ENCODE peak calls at places on chromosomes 13 and 19, in four cellular contexts. T is stomach, H is ovary, N is HCT116. J is an unnamed sample.

GRCh38 chr13:106083620-106084350 is 451.7 kb downstream of the EFNB2 start:
- DNase-seq in T (peak; percentile 41), H (no peak), N (peak; percentile 46), J (no peak)

GRCh38 chr13:57633950-57634828 is 2.6 kb downstream of the PCDH17 start:
- DNase-seq in T (no peak), H (no peak), N (no peak), J (no peak)

GRCh38 chr13:38685974-38686571 is 804 bp upstream of the FREM2 start:
- DNase-seq in T (no peak), H (no peak), N (no peak), J (no peak)

GRCh38 chr13:78241278-78241919 is 322.8 kb upstream of the EDNRB start:
- DNase-seq in T (no peak), H (no peak), N (no peak), J (no peak)

GRCh38 chr19:55091955-55092354 is 16.3 kb downstream of the EPS8L1 start:
- DNase-seq in T (no peak), H (no peak), N (no peak), J (no peak)

GRCh38 chr13:100673831-100674362 is 698 bp downstream of the TMTC4 start:
- DNase-seq in T (peak; percentile 55), H (peak; percentile 67), N (peak; percentile 28), J (peak; percentile 67)

GRCh38 chr19:39156230-39156890 is 30.8 kb downstream of the PAK4 start:
- DNase-seq in T (peak; percentile 42), H (no peak), N (no peak), J (no peak)

GRCh38 chr13:48888613-48889012 is 87.1 kb upstream of the FNDC3A start:
- DNase-seq in T (no peak), H (no peak), N (no peak), J (no peak)

GRCh38 chr19:18433039-18433691 is 4.8 kb downstream of the ISYNA1 start:
- DNase-seq in T (no peak), H (peak; percentile 74), N (no peak), J (peak; percentile 64)
- H3K4me1 ChIP-seq in T (peaks cover 41% of the 10 kb centered on the region), H (peaks cover 17% of the 10 kb centered on the region), N (peaks cover under 1% of the 10 kb centered on the region), J (no peaks in the 10 kb centered on the region)

GRCh38 chr13:28754698-28755545 is 36.2 kb upstream of the SLC46A3 start:
- DNase-seq in T (no peak), H (no peak), N (peak; percentile 19), J (no peak)

GRCh38 chr13:28751210-28751935 is 32.6 kb upstream of the SLC46A3 start:
- DNase-seq in T (no peak), H (no peak), N (no peak), J (no peak)

GRCh38 chr13:28753946-28754345 is 35.2 kb upstream of the SLC46A3 start:
- DNase-seq in T (no peak), H (no peak), N (no peak), J (no peak)

GRCh38 chr13:28755546-28755870 is 36.7 kb upstream of the SLC46A3 start:
- DNase-seq in T (no peak), H (no peak), N (no peak), J (no peak)

DNA sequence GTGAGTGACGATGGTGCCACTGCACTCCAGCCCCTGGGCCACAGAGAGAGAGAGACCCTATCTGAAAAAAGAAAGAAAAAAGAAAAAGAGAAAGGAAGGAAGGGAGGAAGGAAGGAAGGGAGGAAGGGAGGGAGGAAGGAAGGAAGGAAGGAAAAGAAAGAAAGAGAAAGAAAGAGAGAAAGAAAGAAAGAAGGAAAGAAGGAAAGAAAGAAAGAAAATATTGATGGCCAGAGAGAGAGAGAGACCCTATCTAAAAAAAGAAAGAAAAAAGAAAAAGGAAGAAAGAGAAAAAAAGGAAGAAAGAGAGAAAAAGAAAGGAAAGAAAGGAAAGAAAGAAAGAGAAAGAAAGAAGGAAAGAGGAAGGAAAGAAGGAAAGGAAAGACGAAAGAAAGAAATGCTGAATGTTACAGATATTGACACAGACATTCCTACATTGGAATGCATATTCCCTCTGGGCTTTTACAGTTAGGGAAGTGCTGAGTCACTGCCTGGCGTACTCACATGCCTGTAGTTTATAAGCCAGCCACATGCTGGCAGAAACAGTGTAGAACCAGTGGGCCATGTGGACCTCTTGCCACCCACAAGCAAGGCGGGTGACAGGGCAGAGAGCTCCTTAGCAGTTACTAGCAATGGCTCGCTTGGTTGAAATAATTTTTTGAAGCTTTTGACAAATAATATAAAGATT is 34.6 kb upstream of the SLC46A3 start:
- DNase-seq in T (peak; percentile 31), H (no peak), N (peak; percentile 76), J (no peak)
- TF ChIP-seq CTCF in T (no peak), H (no peak), N (no peak), J (no peak)

GRCh38 chr19:40598918-40599307 is 2.3 kb upstream of the LTBP4 start:
- DNase-seq in T (no peak), H (no peak), N (no peak), J (no peak)
- H3K27me3 ChIP-seq in T (peaks cover 3% of the 10 kb centered on the region), H (no peaks in the 10 kb centered on the region), N (no peaks in the 10 kb centered on the region), J (no peaks in the 10 kb centered on the region)

GRCh38 chr13:40981361-40981760 is 37.8 kb downstream of the ELF1 start:
- DNase-seq in T (no peak), H (no peak), N (no peak), J (no peak)
- H3K4me1 ChIP-seq in T (peaks cover 31% of the 10 kb centered on the region), H (peaks cover 11% of the 10 kb centered on the region), N (no peaks in the 10 kb centered on the region), J (peaks cover 3% of the 10 kb centered on the region)

GRCh38 chr19:29379257-29379986 is 146.4 kb upstream of the VSTM2B start:
- DNase-seq in T (peak; percentile 16), H (no peak), N (no peak), J (no peak)

GRCh38 chr19:29376855-29377354 is 148.9 kb upstream of the VSTM2B start:
- DNase-seq in T (peak; percentile 21), H (no peak), N (no peak), J (no peak)

GRCh38 chr19:29378126-29378525 is 147.7 kb upstream of the VSTM2B start:
- DNase-seq in T (no peak), H (no peak), N (no peak), J (no peak)

GRCh38 chr19:29380581-29380980 is 145.2 kb upstream of the VSTM2B start:
- DNase-seq in T (peak; percentile 10), H (no peak), N (no peak), J (no peak)

DNA sequence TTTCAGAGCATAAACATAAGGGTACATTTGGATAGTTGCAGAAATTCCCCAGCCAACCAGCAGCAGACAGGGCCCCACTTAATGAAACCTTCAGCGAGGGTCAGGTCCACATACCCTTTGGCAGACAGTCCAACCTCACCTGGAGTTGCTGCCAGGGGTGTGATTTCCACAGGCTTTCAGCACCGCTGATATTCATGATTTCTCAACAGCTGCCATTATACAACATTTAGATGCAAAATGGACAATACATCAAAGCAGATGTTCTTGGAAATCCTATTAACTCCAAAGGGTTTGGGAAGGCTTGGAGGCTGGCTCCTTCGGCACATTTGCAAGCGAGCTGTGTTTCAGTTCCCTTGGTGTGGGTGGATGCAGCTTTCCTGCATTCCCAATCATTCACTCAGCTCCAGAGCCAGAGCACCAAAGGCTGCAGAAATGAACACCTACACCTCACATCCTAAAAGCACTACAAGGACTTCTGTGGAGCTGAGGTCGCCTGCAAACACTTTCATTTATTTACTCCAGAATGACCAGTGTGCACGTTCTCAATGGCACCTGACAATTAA is 147.2 kb upstream of the VSTM2B start:
- DNase-seq in T (no peak), H (no peak), N (no peak), J (no peak)
- TF ChIP-seq CTCF in T (no peak), H (no peak), N (no peak), J (no peak)

GRCh38 chr13:27273658-27274425 is 3.2 kb downstream of the RASL11A start:
- DNase-seq in T (no peak), H (peak; percentile 34), N (no peak), J (no peak)

GRCh38 chr13:27274631-27275030 is 4.0 kb downstream of the RASL11A start:
- DNase-seq in T (no peak), H (no peak), N (no peak), J (no peak)

GRCh38 chr13:27279506-27279905 is 8.9 kb downstream of the RASL11A start:
- DNase-seq in T (no peak), H (no peak), N (no peak), J (no peak)

GRCh38 chr13:27280009-27280646 is 9.5 kb downstream of the RASL11A start:
- DNase-seq in T (no peak), H (no peak), N (no peak), J (no peak)

DNA sequence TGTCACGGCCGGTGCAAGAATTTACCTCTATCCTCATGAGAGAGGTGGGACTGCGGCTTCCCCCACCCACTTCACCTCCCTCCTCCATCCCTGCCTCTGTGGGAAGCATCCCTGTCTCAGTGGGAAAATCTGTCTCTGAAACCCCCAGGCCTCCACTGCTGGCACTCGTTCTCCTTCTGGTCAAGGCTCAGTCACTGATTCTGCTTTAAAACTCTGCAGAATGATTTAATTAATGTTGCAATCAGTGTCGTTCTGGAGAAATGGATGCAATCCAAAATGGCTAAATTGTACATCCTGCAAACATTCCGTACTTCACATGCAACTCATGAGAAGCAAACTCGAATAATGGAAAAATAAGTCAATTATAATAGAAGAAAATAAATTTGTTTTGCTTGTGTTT is 5.6 kb downstream of the RASL11A start:
- DNase-seq in T (no peak), H (no peak), N (no peak), J (no peak)
- H3K27me3 ChIP-seq in T (no peaks in the 10 kb centered on the region), H (no peaks in the 10 kb centered on the region), N (no peaks in the 10 kb centered on the region), J (no peaks in the 10 kb centered on the region)

GRCh38 chr19:35744335-35744687 is 907 bp downstream of the U2AF1L4 start:
- DNase-seq in T (no peak), H (no peak), N (no peak), J (no peak)

GRCh38 chr19:35741216-35741541 is 1.1 kb downstream of the IGFLR1 start:
- DNase-seq in T (no peak), H (no peak), N (no peak), J (no peak)

GRCh38 chr19:35743640-35744306 is 1.4 kb downstream of the U2AF1L4 start:
- DNase-seq in T (no peak), H (peak; percentile 40), N (no peak), J (no peak)

GRCh38 chr19:35740423-35741215 is 1.6 kb downstream of the IGFLR1 start:
- DNase-seq in T (peak; percentile 98), H (peak; percentile 99), N (peak; percentile 87), J (peak; percentile 98)

DNA sequence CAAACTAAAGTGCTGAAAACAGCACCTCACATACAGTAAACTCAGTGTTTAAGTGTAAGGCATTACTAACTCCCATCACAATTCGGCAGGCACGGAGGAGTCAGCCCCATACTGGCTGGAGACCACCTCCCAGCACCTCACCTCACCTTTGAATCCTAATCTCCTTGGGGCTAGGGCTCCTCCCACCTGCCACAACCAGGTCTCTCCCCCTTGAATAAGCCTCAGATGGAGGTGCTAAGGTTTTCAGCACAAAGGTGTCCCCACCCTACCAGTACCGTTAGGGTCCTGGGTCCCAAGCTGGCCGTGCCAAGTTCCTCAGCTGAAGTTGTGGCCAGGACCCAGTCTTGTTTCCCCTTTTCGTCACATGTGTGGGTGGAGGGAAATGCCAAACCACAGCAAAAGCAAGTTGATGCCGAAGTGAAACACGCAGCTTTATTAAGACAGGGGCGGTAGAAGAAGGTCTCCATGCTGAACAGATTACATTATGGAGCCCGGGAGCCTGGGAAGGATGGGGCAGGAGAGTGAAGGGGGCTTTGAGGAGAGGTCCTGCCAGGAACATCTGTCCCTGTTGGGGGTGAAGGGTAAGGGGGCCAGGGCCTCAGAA is at the start of gene IGFLR1:
- DNase-seq in T (peak; percentile 44), H (no peak), N (no peak), J (no peak)
- H3K4me1 ChIP-seq in T (peaks cover 31% of the 10 kb centered on the region), H (peaks cover 12% of the 10 kb centered on the region), N (peaks cover 29% of the 10 kb centered on the region), J (peaks cover 22% of the 10 kb centered on the region)

GRCh38 chr19:46077815-46078167 is 37.0 kb upstream of the IGFL4 start:
- DNase-seq in T (no peak), H (no peak), N (no peak), J (no peak)
- TF ChIP-seq CTCF in T (no peak), H (no peak), N (no peak), J (no peak)

GRCh38 chr19:13020002-13020414 is 24.7 kb downstream of the NFIX start:
- DNase-seq in T (no peak), H (no peak), N (no peak), J (no peak)
- H3K27me3 ChIP-seq in T (no peaks in the 10 kb centered on the region), H (no peaks in the 10 kb centered on the region), N (no peaks in the 10 kb centered on the region), J (no peaks in the 10 kb centered on the region)

J was measured in uterus.